ENCODE peak calls at places on chromosome 2, in ten cellular contexts. K is body of pancreas, C is Peyer's patch, J is A549, Y is spleen, T is HCT116, P is transverse colon, M is esophagus squamous epithelium, N is tibial nerve, H is HepG2. I is an unnamed sample.

GRCh38 chr2:118832791-118833715 is 14.4 kb downstream of the EN1 start:
- DNase-seq in C (no peak), M (no peak), P (no peak), J (no peak), T (no peak), H (no peak), Y (peak; percentile 51), K (no peak), N (no peak), I (no peak)

GRCh38 chr2:98768765-98769476 is 38.0 kb upstream of the MGAT4A start:
- DNase-seq in N (no peak), M (no peak), T (no peak), P (no peak), Y (peak; percentile 67), J (no peak), C (no peak), H (peak; percentile 88), K (peak; percentile 43), I (no peak)

GRCh38 chr2:96926236-96926635 is 56.4 kb upstream of the SEMA4C start:
- DNase-seq in T (no peak), J (no peak), P (no peak), M (no peak), N (no peak), Y (no peak), K (no peak), H (no peak), C (no peak), I (no peak)

GRCh38 chr2:673016-673415 is 4.2 kb downstream of the TMEM18 start:
- DNase-seq in Y (no peak), C (no peak), H (no peak), J (no peak), K (no peak), N (no peak), M (no peak), T (no peak), P (no peak), I (no peak)

GRCh38 chr2:28616618-28617017 is 120.8 kb downstream of the PLB1 start:
- DNase-seq in C (no peak), N (no peak), P (no peak), J (no peak), T (no peak), M (no peak), Y (no peak), K (no peak), H (no peak), I (no peak)

GRCh38 chr2:86037795-86038192 is 67.9 kb downstream of the POLR1A start:
- DNase-seq in C (no peak), M (no peak), T (no peak), N (no peak), H (no peak), J (no peak), Y (peak; percentile 77), K (no peak), P (no peak), I (no peak)

GRCh38 chr2:2847131-2847740 is 516.2 kb upstream of the MYT1L start:
- DNase-seq in K (peak; percentile 69), T (no peak), Y (peak; percentile 63), N (no peak), M (no peak), P (no peak), J (no peak), C (no peak), H (no peak), I (no peak)

GRCh38 chr2:197137234-197137633 is 173.3 kb downstream of the ANKRD44 start:
- DNase-seq in K (no peak), P (no peak), H (no peak), J (no peak), N (no peak), C (no peak), T (no peak), Y (no peak), M (no peak), I (no peak)

GRCh38 chr2:73828818-73829570 is at the start of gene STAMBP:
- DNase-seq in J (peak; percentile 97), M (peak; percentile 67), K (peak; percentile 99), H (peak; percentile 98), T (peak; percentile 95), P (peak; percentile 98), N (peak; percentile 98), C (peak; percentile 96), Y (peak; percentile 96), I (peak; percentile 99)
- TF ChIP-seq POLR2A in J (peak; percentile 83), M (peak; percentile 88), K (peak; percentile 80), H (peak; percentile 96), T (no peak), P (peak; percentile 76), N (peak; percentile 44), C (peak; percentile 59), Y (no peak), I (peak; percentile 74)

GRCh38 chr2:226079186-226079585 is 679.7 kb downstream of the NYAP2 start:
- DNase-seq in C (no peak), M (no peak), J (no peak), K (no peak), H (no peak), N (no peak), Y (no peak), P (no peak), T (no peak), I (no peak)
- H3K27ac ChIP-seq in C (no peak overlapping the region), M (no peak overlapping the region), J (no peak overlapping the region), K (no peak overlapping the region), H (no peak overlapping the region), N (no peak overlapping the region), Y (no peak overlapping the region), P (no peak overlapping the region), T (peak overlapping the region; percentile 59), I (no peak overlapping the region)

GRCh38 chr2:129877795-129878775 is 101.4 kb upstream of the RAB6C start:
- DNase-seq in K (peak; percentile 67), C (peak; percentile 54), Y (peak; percentile 86), M (no peak), J (peak; percentile 28), T (no peak), H (no peak), N (peak; percentile 19), P (no peak), I (peak; percentile 75)

GRCh38 chr2:129879614-129880180 is 99.8 kb upstream of the RAB6C start:
- DNase-seq in J (no peak), C (peak; percentile 36), Y (no peak), T (no peak), K (no peak), P (no peak), H (no peak), M (no peak), N (no peak), I (no peak)

GRCh38 chr2:129876576-129876975 is 102.9 kb upstream of the RAB6C start:
- DNase-seq in H (no peak), Y (no peak), M (no peak), C (no peak), J (no peak), T (no peak), N (no peak), P (no peak), K (no peak), I (no peak)

GRCh38 chr2:129880309-129880708 is 99.2 kb upstream of the RAB6C start:
- DNase-seq in P (no peak), T (no peak), H (no peak), C (peak; percentile 32), Y (no peak), J (no peak), N (no peak), K (no peak), M (no peak), I (no peak)

GRCh38 chr2:129877289-129877741 is 102.2 kb upstream of the RAB6C start:
- DNase-seq in J (peak; percentile 86), H (no peak), M (peak; percentile 51), Y (peak; percentile 94), N (peak; percentile 95), P (peak; percentile 90), K (peak; percentile 95), T (peak; percentile 34), C (peak; percentile 87), I (peak; percentile 96)
- TF ChIP-seq POLR2A in J (no peak), H (no peak), M (no peak), Y (no peak), N (no peak), P (no peak), K (peak; percentile 55), T (no peak), C (no peak), I (no peak)

GRCh38 chr2:159382447-159383028 is 96.0 kb upstream of the WDSUB1 start:
- DNase-seq in J (no peak), Y (no peak), N (no peak), C (no peak), K (no peak), H (no peak), P (no peak), T (no peak), M (no peak), I (no peak)
- H3K27ac ChIP-seq in J (no peak overlapping the region), Y (no peak overlapping the region), N (no peak overlapping the region), C (no peak overlapping the region), K (no peak overlapping the region), H (no peak overlapping the region), P (no peak overlapping the region), T (no peak overlapping the region), M (no peak overlapping the region), I (no peak overlapping the region)

GRCh38 chr2:219293736-219294201 is 14.6 kb downstream of the DNAJB2 start:
- DNase-seq in T (no peak), N (no peak), J (no peak), K (no peak), H (no peak), M (no peak), Y (peak; percentile 71), P (no peak), C (no peak), I (peak; percentile 62)

GRCh38 chr2:219296142-219296541 is 13.1 kb downstream of the PTPRN start:
- DNase-seq in Y (peak; percentile 74), K (no peak), T (no peak), M (no peak), P (no peak), H (no peak), N (no peak), J (no peak), C (no peak), I (peak; percentile 60)

GRCh38 chr2:219296631-219297391 is 12.4 kb downstream of the PTPRN start:
- DNase-seq in Y (peak; percentile 76), H (no peak), J (no peak), N (no peak), M (no peak), P (no peak), T (no peak), K (no peak), C (no peak), I (peak; percentile 60)

GRCh38 chr2:219292616-219293015 is 13.4 kb downstream of the DNAJB2 start:
- DNase-seq in N (no peak), Y (no peak), K (no peak), P (no peak), T (no peak), J (no peak), M (no peak), C (no peak), H (no peak), I (peak; percentile 53)

GRCh38 chr2:219294356-219295351 is 14.5 kb downstream of the PTPRN start:
- DNase-seq in J (peak; percentile 87), T (peak; percentile 78), C (peak; percentile 94), H (peak; percentile 80), Y (peak; percentile 99), K (peak; percentile 90), M (peak; percentile 52), N (peak; percentile 80), P (peak; percentile 91), I (peak; percentile 91)
- TF ChIP-seq POLR2A in J (peak; percentile 56), T (no peak), C (no peak), H (peak; percentile 70), Y (no peak), K (peak; percentile 62), M (peak; percentile 34), N (peak; percentile 11), P (peak; percentile 29), I (no peak)

GRCh38 chr2:239153806-239154591 is 246.8 kb downstream of the HDAC4 start:
- DNase-seq in H (no peak), T (no peak), J (no peak), P (no peak), M (no peak), Y (peak; percentile 42), N (no peak), C (peak; percentile 19), K (no peak), I (peak; percentile 57)
- H3K27ac ChIP-seq in H (no peak overlapping the region), T (no peak overlapping the region), J (no peak overlapping the region), P (no peak overlapping the region), M (no peak overlapping the region), Y (no peak overlapping the region), N (peak overlapping the region; percentile 92), C (no peak overlapping the region), K (no peak overlapping the region), I (peak overlapping the region; percentile 61)